ENCODE peak calls at places on chromosomes 11 and 22, in four cellular contexts. W, K, J and A are unnamed samples.
A peak's percentile ranks its signal among the peaks of the same experiment; 100 is the strongest.

GRCh38 chr22:27754247-27754887 is 47.2 kb downstream of the MN1 start:
- DNase-seq in W (no peak), K (no peak), J (no peak), A (no peak)

GRCh38 chr11:17703951-17704350 is 15.4 kb upstream of the MYOD1 start:
- DNase-seq in K (no peak), W (no peak), J (no peak), A (no peak)

GRCh38 chr11:10413268-10413667 is 41.8 kb upstream of the AMPD3 start:
- DNase-seq in K (no peak), J (no peak), W (no peak), A (no peak)

GRCh38 chr22:22110548-22111266 is 128.1 kb upstream of the TOP3B start:
- DNase-seq in K (peak; percentile 51), W (no peak), J (no peak), A (peak; percentile 83)

GRCh38 chr11:87359401-87359800 is 321.7 kb downstream of the TMEM135 start:
- DNase-seq in J (no peak), K (no peak), W (no peak), A (no peak)

GRCh38 chr22:43376765-43377485 is 33.8 kb upstream of the SCUBE1 start:
- DNase-seq in J (no peak), K (no peak), W (no peak), A (no peak)

GRCh38 chr11:78145511-78146030 is 6.1 kb upstream of the ALG8 start:
- DNase-seq in W (no peak), J (no peak), K (no peak), A (no peak)

GRCh38 chr22:22709719-22710445 is 65.5 kb downstream of the GGTLC2 start:
- DNase-seq in W (no peak), K (peak; percentile 79), J (no peak), A (no peak)

GRCh38 chr11:43555811-43556210 is 124.7 kb upstream of the HSD17B12 start:
- DNase-seq in J (no peak), K (no peak), W (no peak), A (no peak)

GRCh38 chr22:27424319-27424718 is 377.2 kb downstream of the MN1 start:
- DNase-seq in J (no peak), K (no peak), W (no peak), A (no peak)

GRCh38 chr11:1825039-1825740 is 9.6 kb upstream of the SYT8 start:
- DNase-seq in W (no peak), K (peak; percentile 94), J (no peak), A (no peak)
- TF ChIP-seq CTCF in W (peak; percentile 41), K (peak; percentile 95), J (no peak), A (peak; percentile 79)

GRCh38 chr11:1782831-1783724 is 19.4 kb upstream of the CTSD start:
- DNase-seq in K (no peak), W (no peak), J (no peak), A (peak; percentile 93)

GRCh38 chr11:1784761-1785650 is 21.3 kb upstream of the CTSD start:
- DNase-seq in J (no peak), K (no peak), W (no peak), A (no peak)

GRCh38 chr11:1785749-1786261 is 22.1 kb upstream of the CTSD start:
- DNase-seq in J (no peak), W (no peak), K (no peak), A (peak; percentile 84)

GRCh38 chr11:1783725-1784529 is 20.2 kb upstream of the CTSD start:
- DNase-seq in W (no peak), J (no peak), K (peak; percentile 21), A (no peak)

GRCh38 chr11:1786466-1786865 is 22.7 kb upstream of the CTSD start:
- DNase-seq in K (no peak), W (no peak), J (no peak), A (no peak)
- TF ChIP-seq CTCF in K (no peak), W (no peak), J (no peak), A (no peak)

GRCh38 chr11:20113147-20113435 is 47.2 kb downstream of the DBX1 start:
- DNase-seq in J (no peak), K (no peak), W (no peak), A (no peak)
- TF ChIP-seq CTCF in J (no peak), K (no peak), W (no peak), A (no peak)

DNA sequence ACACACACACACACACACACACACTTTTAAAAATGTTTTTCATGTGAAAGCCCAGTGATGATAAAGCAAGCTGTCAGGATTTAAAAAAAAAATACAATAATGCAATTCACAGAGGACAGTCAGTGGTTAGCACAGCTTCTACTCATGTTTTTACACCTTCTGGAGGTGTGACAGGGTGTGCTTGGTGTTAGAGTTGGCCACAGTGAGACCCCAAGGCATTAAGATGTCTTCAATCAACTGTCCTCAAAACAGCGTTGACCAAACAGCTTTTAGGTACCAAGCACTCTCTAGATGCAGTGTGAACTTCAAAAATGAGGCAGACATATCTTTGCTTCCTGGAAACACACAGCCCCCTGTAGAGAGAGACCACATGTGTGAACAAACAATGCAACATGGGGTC is 166.4 kb upstream of the TBCEL start:
- DNase-seq in W (no peak), J (no peak), K (no peak), A (no peak)
- TF ChIP-seq CTCF in W (no peak), J (no peak), K (no peak), A (no peak)

GRCh38 chr11:114876231-114876630 is 197.9 kb downstream of the NXPE2 start:
- DNase-seq in W (no peak), J (no peak), K (no peak), A (no peak)

GRCh38 chr11:114883472-114883871 is 205.1 kb downstream of the NXPE2 start:
- DNase-seq in K (no peak), W (no peak), J (no peak), A (no peak)

GRCh38 chr11:114877976-114878375 is 199.6 kb downstream of the NXPE2 start:
- DNase-seq in J (no peak), W (no peak), K (no peak), A (no peak)

GRCh38 chr11:114880458-114880857 is 202.1 kb downstream of the NXPE2 start:
- DNase-seq in J (no peak), K (no peak), W (no peak), A (no peak)
- TF ChIP-seq CTCF in J (no peak), K (no peak), W (no peak), A (no peak)

GRCh38 chr11:2778630-2779498 is 79.1 kb upstream of the KCNQ1OT1 start:
- DNase-seq in J (peak; percentile 67), W (peak; percentile 12), K (peak; percentile 28), A (peak; percentile 47)
- TF ChIP-seq CTCF in J (no peak), W (peak; percentile 39), K (no peak), A (no peak)

GRCh38 chr11:133966924-133967598 is 10.3 kb upstream of the IGSF9B start:
- DNase-seq in K (peak; percentile 77), W (no peak), J (no peak), A (no peak)
- TF ChIP-seq CTCF in K (peak; percentile 72), W (peak; percentile 38), J (no peak), A (no peak)

DNA sequence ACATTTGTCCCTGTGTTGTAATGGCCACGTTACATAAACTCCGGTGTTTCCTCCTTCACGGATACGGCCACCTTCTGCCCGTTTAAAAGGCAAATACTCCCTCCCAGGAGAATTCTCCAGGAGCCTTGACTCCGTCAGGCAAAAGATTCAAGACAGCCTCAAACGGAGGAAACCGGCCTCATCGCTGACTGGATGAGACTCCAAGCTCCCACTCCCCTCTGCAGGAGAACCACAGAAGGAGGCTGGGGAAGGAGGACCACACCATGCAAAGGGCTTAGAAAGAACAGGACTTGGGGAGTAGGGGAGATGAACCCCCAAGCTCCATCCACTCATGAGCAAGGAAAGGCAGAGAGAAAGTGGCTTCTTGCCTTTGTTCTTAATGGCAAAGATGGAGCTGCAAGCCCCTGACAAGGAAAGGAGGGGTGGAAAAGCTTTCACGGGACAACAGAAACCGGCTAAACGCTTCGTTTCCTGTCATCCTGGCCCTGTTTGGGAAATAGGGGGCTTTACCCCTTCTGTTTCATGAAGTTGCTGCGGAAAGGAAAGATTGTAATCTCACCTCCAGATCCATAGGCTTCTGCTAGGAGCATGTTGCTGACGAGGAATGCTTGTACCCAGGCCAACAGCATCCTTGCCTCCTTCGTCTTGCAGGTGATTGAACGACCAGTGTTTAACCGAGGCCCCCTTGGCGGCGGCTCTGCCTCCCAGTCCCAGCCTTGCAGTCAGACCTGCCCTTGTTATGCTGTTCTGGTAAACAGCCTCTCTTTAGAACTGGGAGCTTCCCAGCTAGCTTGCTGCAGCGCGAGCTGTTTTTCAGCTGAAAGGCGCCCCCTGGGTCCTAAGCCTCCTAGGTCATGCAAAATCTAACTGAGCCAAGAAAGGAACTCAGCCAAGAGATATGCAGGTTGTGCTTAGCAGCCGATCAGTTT is at the start of gene PIK3IP1:
- DNase-seq in W (peak; percentile 58), K (peak; percentile 93), J (peak; percentile 83), A (peak; percentile 77)
- TF ChIP-seq CTCF in W (peak; percentile 47), K (peak; percentile 53), J (peak; percentile 57), A (peak; percentile 66)